ENCODE peak calls at places on chromosomes 1 and 21, in five cellular contexts. B, J, Z, X and Q are unnamed samples.

GRCh38 chr1:85573348-85573747 is 7.2 kb upstream of the CCN1 start:
- DNase-seq in Z (no peak), J (no peak), X (no peak), B (no peak), Q (no peak)

GRCh38 chr1:93591291-93591832 is 90.3 kb downstream of the BCAR3 start:
- DNase-seq in X (no peak), J (no peak), B (no peak), Z (no peak), Q (no peak)

GRCh38 chr1:175218132-175218531 is 25.6 kb upstream of the KIAA0040 start:
- DNase-seq in B (no peak), X (no peak), Z (no peak), J (no peak), Q (no peak)

GRCh38 chr1:151980287-151981177 is 13.1 kb downstream of the S100A10 start:
- DNase-seq in Z (no peak), X (peak; percentile 67), J (no peak), B (no peak), Q (no peak)

GRCh38 chr1:171188388-171189266 is 3.5 kb downstream of the FMO2 start:
- DNase-seq in X (no peak), Z (peak; percentile 59), J (peak; percentile 33), B (peak; percentile 28), Q (no peak)

GRCh38 chr21:34344584-34344983 is 19.2 kb upstream of the KCNE2 start:
- DNase-seq in Z (no peak), B (no peak), X (no peak), J (no peak), Q (no peak)

GRCh38 chr1:910311-910880 is 13.3 kb upstream of the SAMD11 start:
- DNase-seq in J (peak; percentile 5), Z (peak; percentile 1), X (peak; percentile 11), B (no peak), Q (peak; percentile 34)

GRCh38 chr1:162270016-162270415 is 106.6 kb downstream of the SPATA46 start:
- DNase-seq in X (no peak), J (no peak), B (no peak), Z (no peak), Q (no peak)

GRCh38 chr1:17653728-17654351 is 101.3 kb upstream of the ACTL8 start:
- DNase-seq in J (peak; percentile 11), Z (peak; percentile 79), B (no peak), X (no peak), Q (no peak)

GRCh38 chr1:47981664-47982350 is 15.4 kb downstream of the TRABD2B start:
- DNase-seq in B (no peak), J (no peak), X (no peak), Z (no peak), Q (no peak)

GRCh38 chr1:175520186-175520585 is 223.2 kb downstream of the TNR start:
- DNase-seq in J (no peak), X (no peak), B (no peak), Z (no peak), Q (no peak)

GRCh38 chr1:6420594-6421042 is 899 bp upstream of the HES2 start:
- DNase-seq in X (no peak), Z (peak; percentile 60), J (no peak), B (no peak), Q (no peak)

GRCh38 chr1:211532086-211532439 is 40.1 kb upstream of the RD3 start:
- DNase-seq in X (no peak), J (no peak), Z (no peak), B (no peak), Q (no peak)

GRCh38 chr21:44926364-44927101 is 5.8 kb upstream of the ITGB2 start:
- DNase-seq in B (peak; percentile 61), X (no peak), Z (no peak), J (peak; percentile 63), Q (no peak)

GRCh38 chr21:43696214-43696613 is 22.7 kb upstream of the PDXK start:
- DNase-seq in B (no peak), Z (no peak), X (no peak), J (no peak), Q (no peak)

GRCh38 chr1:219724440-219724839 is 111.5 kb upstream of the ZC3H11B start:
- DNase-seq in Z (no peak), X (no peak), J (no peak), B (no peak), Q (no peak)

GRCh38 chr1:10727703-10728348 is 68.6 kb downstream of the CASZ1 start:
- DNase-seq in J (no peak), Z (no peak), X (no peak), B (no peak), Q (peak; percentile 87)

GRCh38 chr1:2812939-2813653 is 11.6 kb upstream of the TTC34 start:
- DNase-seq in B (no peak), X (no peak), Z (no peak), J (no peak), Q (no peak)

GRCh38 chr1:23984417-23985186 is 4.5 kb upstream of the SRSF10 start:
- DNase-seq in X (no peak), Z (no peak), J (no peak), B (no peak), Q (no peak)
- H3K4me1 ChIP-seq in X (peaks cover 4% of the 10 kb centered on the region), Z (peaks cover 5% of the 10 kb centered on the region), J (peaks cover 6% of the 10 kb centered on the region), B (no peaks in the 10 kb centered on the region), Q (no peaks in the 10 kb centered on the region)

GRCh38 chr1:182086136-182086535 is 24.6 kb upstream of the ZNF648 start:
- DNase-seq in J (no peak), X (no peak), Z (no peak), B (no peak), Q (no peak)
- H3K4me1 ChIP-seq in J (peaks cover 28% of the 10 kb centered on the region), X (peaks cover 9% of the 10 kb centered on the region), Z (no peaks in the 10 kb centered on the region), B (no peaks in the 10 kb centered on the region), Q (no peaks in the 10 kb centered on the region)

GRCh38 chr1:233188061-233188460 is 107.5 kb downstream of the PCNX2 start:
- DNase-seq in J (no peak), Z (no peak), B (no peak), X (no peak), Q (no peak)
- H3K4me1 ChIP-seq in J (no peaks in the 10 kb centered on the region), Z (peaks cover 10% of the 10 kb centered on the region), B (no peaks in the 10 kb centered on the region), X (no peaks in the 10 kb centered on the region), Q (no peaks in the 10 kb centered on the region)

DNA sequence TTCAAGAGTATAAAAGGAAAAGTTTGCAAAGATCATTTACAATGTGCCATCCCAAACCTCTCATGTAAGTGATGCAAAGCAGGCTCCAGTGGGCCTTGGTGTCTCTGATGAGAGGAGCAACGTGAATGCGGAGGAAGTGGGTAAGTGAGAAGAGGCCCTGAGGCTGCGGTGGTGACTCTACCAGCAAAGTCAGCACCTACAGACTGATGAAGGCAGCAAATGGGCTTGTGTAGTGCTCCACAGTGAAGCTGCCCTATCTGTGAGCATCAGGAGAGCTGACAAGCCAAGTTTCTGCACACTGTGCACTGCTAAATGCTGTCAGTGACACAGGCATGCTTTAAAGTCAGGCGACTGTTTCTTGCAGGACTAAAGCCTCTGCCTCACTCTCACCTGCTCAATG is 15.6 kb upstream of the RAP1A start:
- DNase-seq in J (peak; percentile 75), X (no peak), Z (no peak), B (peak; percentile 86), Q (no peak)
- H3K4me1 ChIP-seq in J (peaks cover 51% of the 10 kb centered on the region), X (peaks cover 19% of the 10 kb centered on the region), Z (peaks cover 5% of the 10 kb centered on the region), B (no peaks in the 10 kb centered on the region), Q (no peaks in the 10 kb centered on the region)

GRCh38 chr1:201710632-201711031 is 118.3 kb upstream of the IPO9 start:
- DNase-seq in B (no peak), Z (no peak), J (no peak), X (no peak), Q (no peak)
- H3K4me1 ChIP-seq in B (peaks cover 11% of the 10 kb centered on the region), Z (peaks cover 43% of the 10 kb centered on the region), J (no peaks in the 10 kb centered on the region), X (peaks cover 62% of the 10 kb centered on the region), Q (peaks cover 20% of the 10 kb centered on the region)